ENCODE peak calls at places on chromosome 12, in four cellular contexts. One of them, this sample, is unnamed.

GRCh38 chr12:57732726-57733593 is 5.6 kb downstream of the AGAP2 start:
- DNase-seq in K562: no peak
- DNase-seq in GM23338: no peak
- DNase-seq in GM12878: no peak
- DNase-seq in this sample: no peak

GRCh38 chr12:15446798-15447197 is 124.5 kb downstream of the PTPRO start:
- DNase-seq in K562: no peak
- DNase-seq in GM23338: no peak
- DNase-seq in GM12878: no peak
- DNase-seq in this sample: peak; percentile 3

GRCh38 chr12:117707861-117708260 is 260.9 kb downstream of the KSR2 start:
- DNase-seq in K562: no peak
- DNase-seq in GM23338: no peak
- DNase-seq in GM12878: no peak
- DNase-seq in this sample: no peak

GRCh38 chr12:85821759-85822158 is 14.4 kb downstream of the RASSF9 start:
- DNase-seq in K562: no peak
- DNase-seq in GM23338: no peak
- DNase-seq in GM12878: no peak
- DNase-seq in this sample: peak; percentile 74

GRCh38 chr12:97275261-97276197 is 187.1 kb upstream of the RMST start:
- DNase-seq in K562: no peak
- DNase-seq in GM23338: peak; percentile 36
- DNase-seq in GM12878: no peak
- DNase-seq in this sample: no peak

GRCh38 chr12:114691810-114692557 is 8.0 kb upstream of the TBX3 start:
- DNase-seq in K562: no peak
- DNase-seq in GM23338: peak; percentile 51
- DNase-seq in GM12878: no peak
- DNase-seq in this sample: no peak

GRCh38 chr12:69065804-69066203 is 132.8 kb upstream of the CPM start:
- DNase-seq in K562: no peak
- DNase-seq in GM23338: no peak
- DNase-seq in GM12878: no peak
- DNase-seq in this sample: no peak

GRCh38 chr12:27252934-27253333 is 8.8 kb downstream of the STK38L start:
- DNase-seq in K562: no peak
- DNase-seq in GM23338: no peak
- DNase-seq in GM12878: no peak
- DNase-seq in this sample: no peak

GRCh38 chr12:63952980-63953379 is 108.5 kb downstream of the SRGAP1 start:
- DNase-seq in K562: no peak
- DNase-seq in GM23338: no peak
- DNase-seq in GM12878: no peak
- DNase-seq in this sample: no peak

GRCh38 chr12:68131867-68132414 is 27.6 kb downstream of the IFNG start:
- DNase-seq in K562: no peak
- DNase-seq in GM23338: no peak
- DNase-seq in GM12878: no peak
- DNase-seq in this sample: no peak

GRCh38 chr12:92502417-92503028 is 200.3 kb upstream of the PLEKHG7 start:
- DNase-seq in K562: no peak
- DNase-seq in GM23338: no peak
- DNase-seq in GM12878: peak; percentile 90
- DNase-seq in this sample: no peak

GRCh38 chr12:6724409-6724797 is 557 bp downstream of the COPS7A start:
- DNase-seq in K562: no peak
- DNase-seq in GM23338: peak; percentile 28
- DNase-seq in GM12878: no peak
- DNase-seq in this sample: no peak

GRCh38 chr12:112946236-112947000 is 8.1 kb downstream of the OAS3 start:
- DNase-seq in K562: no peak
- DNase-seq in GM23338: no peak
- DNase-seq in GM12878: no peak
- DNase-seq in this sample: no peak

GRCh38 chr12:6215120-6215807 is 15.1 kb downstream of the CD9 start:
- DNase-seq in K562: no peak
- DNase-seq in GM23338: peak; percentile 94
- DNase-seq in GM12878: no peak
- DNase-seq in this sample: no peak

GRCh38 chr12:1041478-1041877 is 50.5 kb downstream of the ERC1 start:
- DNase-seq in K562: no peak
- DNase-seq in GM23338: no peak
- DNase-seq in GM12878: no peak
- DNase-seq in this sample: no peak

GRCh38 chr12:87813476-87814234 is 215.5 kb downstream of the C12orf50 start:
- DNase-seq in K562: no peak
- DNase-seq in GM23338: no peak
- DNase-seq in GM12878: no peak
- DNase-seq in this sample: peak; percentile 76

GRCh38 chr12:2083561-2083960 is 30.8 kb downstream of the CACNA1C start:
- DNase-seq in K562: no peak
- DNase-seq in GM23338: no peak
- DNase-seq in GM12878: no peak
- DNase-seq in this sample: no peak

GRCh38 chr12:132506730-132507538 is 17.0 kb downstream of the FBRSL1 start:
- DNase-seq in K562: peak; percentile 46
- DNase-seq in GM23338: no peak
- DNase-seq in GM12878: no peak
- DNase-seq in this sample: no peak

GRCh38 chr12:59643576-59643975 is 47.7 kb downstream of the SLC16A7 start:
- DNase-seq in K562: no peak
- DNase-seq in GM23338: no peak
- DNase-seq in GM12878: no peak
- DNase-seq in this sample: no peak

GRCh38 chr12:59858508-59858907 is 262.7 kb downstream of the SLC16A7 start:
- DNase-seq in K562: no peak
- DNase-seq in GM23338: no peak
- DNase-seq in GM12878: no peak
- DNase-seq in this sample: no peak

GRCh38 chr12:4779749-4780148 is 59.5 kb downstream of the GALNT8 start:
- DNase-seq in K562: no peak
- DNase-seq in GM23338: no peak
- DNase-seq in GM12878: no peak
- DNase-seq in this sample: no peak

GRCh38 chr12:13961983-13962382 is 19.4 kb downstream of the GRIN2B start:
- DNase-seq in K562: no peak
- DNase-seq in GM23338: no peak
- DNase-seq in GM12878: no peak
- DNase-seq in this sample: no peak

GRCh38 chr12:5260591-5261086 is 171.3 kb upstream of the NTF3 start:
- DNase-seq in K562: no peak
- DNase-seq in GM23338: no peak
- DNase-seq in GM12878: no peak
- DNase-seq in this sample: no peak

GRCh38 chr12:62581288-62582064 is 114.8 kb downstream of the MON2 start:
- DNase-seq in K562: peak; percentile 35
- DNase-seq in GM23338: peak; percentile 71
- DNase-seq in GM12878: no peak
- DNase-seq in this sample: peak; percentile 40

GRCh38 chr12:3223601-3224529 is 146.7 kb downstream of the TSPAN9 start:
- DNase-seq in K562: no peak
- DNase-seq in GM23338: no peak
- DNase-seq in GM12878: no peak
- DNase-seq in this sample: no peak

GRCh38 chr12:71799105-71799504 is 40.5 kb upstream of the TBC1D15 start:
- DNase-seq in K562: no peak
- DNase-seq in GM23338: peak; percentile 16
- DNase-seq in GM12878: no peak
- DNase-seq in this sample: no peak

GRCh38 chr12:122917508-122918227 is 21.7 kb upstream of the VPS37B start:
- DNase-seq in K562: peak; percentile 42
- DNase-seq in GM23338: no peak
- DNase-seq in GM12878: no peak
- DNase-seq in this sample: no peak

GRCh38 chr12:43015090-43015737 is 425.7 kb upstream of the PRICKLE1 start:
- DNase-seq in K562: no peak
- DNase-seq in GM23338: no peak
- DNase-seq in GM12878: no peak
- DNase-seq in this sample: no peak

GRCh38 chr12:68140576-68140975 is 19.0 kb downstream of the IFNG start:
- DNase-seq in K562: no peak
- DNase-seq in GM23338: no peak
- DNase-seq in GM12878: no peak
- DNase-seq in this sample: no peak

GRCh38 chr12:68374315-68374982 is 42.3 kb upstream of the MDM1 start:
- DNase-seq in K562: no peak
- DNase-seq in GM23338: no peak
- DNase-seq in GM12878: peak; percentile 98
- DNase-seq in this sample: no peak

GRCh38 chr12:15530361-15530760 is 208.1 kb downstream of the PTPRO start:
- DNase-seq in K562: no peak
- DNase-seq in GM23338: no peak
- DNase-seq in GM12878: no peak
- DNase-seq in this sample: no peak

GRCh38 chr12:119540476-119540875 is 53.1 kb upstream of the TMEM233 start:
- DNase-seq in K562: no peak
- DNase-seq in GM23338: no peak
- DNase-seq in GM12878: no peak
- DNase-seq in this sample: no peak

GRCh38 chr12:108332791-108333382 is 6.2 kb downstream of the CMKLR1 start:
- DNase-seq in K562: peak; percentile 39
- DNase-seq in GM23338: no peak
- DNase-seq in GM12878: no peak
- DNase-seq in this sample: no peak

GRCh38 chr12:118357327-118358007 is 15.2 kb downstream of the TAOK3 start:
- DNase-seq in K562: peak; percentile 90
- DNase-seq in GM23338: no peak
- DNase-seq in GM12878: peak; percentile 62
- DNase-seq in this sample: peak; percentile 76

GRCh38 chr12:45200497-45201043 is 15.3 kb upstream of the ANO6 start:
- DNase-seq in K562: no peak
- DNase-seq in GM23338: no peak
- DNase-seq in GM12878: no peak
- DNase-seq in this sample: no peak

GRCh38 chr12:94718114-94718513 is 67.8 kb upstream of the TMCC3 start:
- DNase-seq in K562: no peak
- DNase-seq in GM23338: peak; percentile 30
- DNase-seq in GM12878: no peak
- DNase-seq in this sample: no peak

GRCh38 chr12:94716339-94716738 is 66.0 kb upstream of the TMCC3 start:
- DNase-seq in K562: no peak
- DNase-seq in GM23338: no peak
- DNase-seq in GM12878: no peak
- DNase-seq in this sample: no peak

GRCh38 chr12:94717112-94717511 is 66.8 kb upstream of the TMCC3 start:
- DNase-seq in K562: no peak
- DNase-seq in GM23338: peak; percentile 11
- DNase-seq in GM12878: no peak
- DNase-seq in this sample: no peak

GRCh38 chr12:94714378-94714777 is 64.0 kb upstream of the TMCC3 start:
- DNase-seq in K562: no peak
- DNase-seq in GM23338: no peak
- DNase-seq in GM12878: no peak
- DNase-seq in this sample: no peak

DNA sequence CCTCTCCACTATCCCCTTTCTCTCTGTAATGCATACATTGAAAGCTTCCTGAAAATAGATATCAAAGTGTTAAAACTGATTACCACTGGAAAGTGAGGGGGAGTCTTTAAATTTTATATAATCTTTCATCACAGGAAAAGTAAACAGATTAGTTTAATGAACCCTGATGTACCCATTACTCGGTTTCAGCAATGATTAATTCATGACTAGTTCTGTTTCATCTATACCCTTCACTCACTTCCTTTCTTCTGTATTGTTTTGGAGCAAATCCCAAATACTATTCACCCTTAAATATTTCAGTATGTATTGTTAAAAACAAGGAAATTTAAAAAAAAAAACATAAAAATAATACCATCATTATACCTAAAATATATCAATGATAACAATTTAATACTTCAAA is 67.3 kb upstream of the TMCC3 start:
- DNase-seq in K562: no peak
- DNase-seq in GM23338: no peak
- DNase-seq in GM12878: no peak
- DNase-seq in this sample: no peak
- TF ChIP-seq JUNB in K562: no peak
- TF ChIP-seq JUNB in GM23338: no peak
- TF ChIP-seq JUNB in GM12878: no peak
- TF ChIP-seq JUNB in this sample: no peak

GRCh38 chr12:52873832-52874572 is 25.2 kb upstream of the KRT78 start:
- DNase-seq in K562: peak; percentile 98
- DNase-seq in GM23338: peak; percentile 63
- DNase-seq in GM12878: no peak
- DNase-seq in this sample: peak; percentile 98

GRCh38 chr12:52872644-52873384 is 24.0 kb upstream of the KRT78 start:
- DNase-seq in K562: no peak
- DNase-seq in GM23338: no peak
- DNase-seq in GM12878: no peak
- DNase-seq in this sample: peak; percentile 44

GRCh38 chr12:52873513-52873831 is 24.7 kb upstream of the KRT78 start:
- DNase-seq in K562: no peak
- DNase-seq in GM23338: no peak
- DNase-seq in GM12878: no peak
- DNase-seq in this sample: no peak

GRCh38 chr12:52876371-52876770 is 27.6 kb upstream of the KRT78 start:
- DNase-seq in K562: no peak
- DNase-seq in GM23338: no peak
- DNase-seq in GM12878: no peak
- DNase-seq in this sample: peak; percentile 23

GRCh38 chr12:52874573-52875435 is 26.0 kb upstream of the KRT78 start:
- DNase-seq in K562: no peak
- DNase-seq in GM23338: no peak
- DNase-seq in GM12878: no peak
- DNase-seq in this sample: no peak
- H3K4me1 ChIP-seq in K562: peaks cover 62% of the 10 kb centered on the region
- H3K4me1 ChIP-seq in GM23338: no peaks in the 10 kb centered on the region
- H3K4me1 ChIP-seq in GM12878: peaks cover 6% of the 10 kb centered on the region
- H3K4me1 ChIP-seq in this sample: peaks cover 95% of the 10 kb centered on the region

GRCh38 chr12:100450726-100451125 is 22.9 kb upstream of the NR1H4 start:
- DNase-seq in K562: no peak
- DNase-seq in GM23338: no peak
- DNase-seq in GM12878: no peak
- DNase-seq in this sample: no peak
- TF ChIP-seq JUNB in K562: no peak
- TF ChIP-seq JUNB in GM23338: no peak
- TF ChIP-seq JUNB in GM12878: no peak
- TF ChIP-seq JUNB in this sample: no peak

GRCh38 chr12:18644564-18644963 is 93.2 kb downstream of the PLCZ1 start:
- DNase-seq in K562: no peak
- DNase-seq in GM23338: no peak
- DNase-seq in GM12878: no peak
- DNase-seq in this sample: no peak

GRCh38 chr12:18646307-18646706 is 91.5 kb downstream of the PLCZ1 start:
- DNase-seq in K562: no peak
- DNase-seq in GM23338: no peak
- DNase-seq in GM12878: no peak
- DNase-seq in this sample: no peak

GRCh38 chr12:18643673-18644072 is 94.1 kb downstream of the PLCZ1 start:
- DNase-seq in K562: no peak
- DNase-seq in GM23338: no peak
- DNase-seq in GM12878: no peak
- DNase-seq in this sample: no peak
- H3K4me1 ChIP-seq in K562: no peaks in the 10 kb centered on the region
- H3K4me1 ChIP-seq in GM23338: no peaks in the 10 kb centered on the region
- H3K4me1 ChIP-seq in GM12878: no peaks in the 10 kb centered on the region
- H3K4me1 ChIP-seq in this sample: no peaks in the 10 kb centered on the region

This sample was measured in A549.